ENCODE peak calls at places on chromosomes 5 and 9, in six cellular contexts. One of them, this sample, is unnamed. For H3K9me2, the result is how much of the 10 kb centered on the place peaks cover.

GRCh38 chr5:29905626-29906353 is 1287.7 kb upstream of the CDH6 start:
- DNase-seq in Karpas-422: no peak
- DNase-seq in GM23248: no peak
- DNase-seq in GM23338: no peak
- DNase-seq in SK-N-SH: no peak
- DNase-seq in hepatocyte: no peak
- DNase-seq in this sample: no peak

GRCh38 chr9:86713456-86713855 is 233.8 kb downstream of the GAS1 start:
- DNase-seq in Karpas-422: no peak
- DNase-seq in GM23248: peak
- DNase-seq in GM23338: no peak
- DNase-seq in SK-N-SH: no peak
- DNase-seq in hepatocyte: no peak
- DNase-seq in this sample: no peak

GRCh38 chr5:62475072-62475471 is 62.5 kb downstream of the IPO11 start:
- DNase-seq in Karpas-422: no peak
- DNase-seq in GM23248: peak
- DNase-seq in GM23338: no peak
- DNase-seq in SK-N-SH: no peak
- DNase-seq in hepatocyte: no peak
- DNase-seq in this sample: no peak

GRCh38 chr5:19853616-19854240 is 134.3 kb downstream of the CDH18 start:
- DNase-seq in Karpas-422: no peak
- DNase-seq in GM23248: peak
- DNase-seq in GM23338: no peak
- DNase-seq in SK-N-SH: no peak
- DNase-seq in hepatocyte: no peak
- DNase-seq in this sample: no peak

GRCh38 chr9:126001581-126002225 is 254.5 kb downstream of the PBX3 start:
- DNase-seq in Karpas-422: no peak
- DNase-seq in GM23248: no peak
- DNase-seq in GM23338: no peak
- DNase-seq in SK-N-SH: peak
- DNase-seq in hepatocyte: no peak
- DNase-seq in this sample: no peak

GRCh38 chr5:6458833-6459232 is 10.2 kb downstream of the UBE2QL1 start:
- DNase-seq in Karpas-422: no peak
- DNase-seq in GM23248: no peak
- DNase-seq in GM23338: no peak
- DNase-seq in SK-N-SH: no peak
- DNase-seq in hepatocyte: no peak
- DNase-seq in this sample: no peak

GRCh38 chr5:95081500-95082355 is 203.2 kb downstream of the MCTP1 start:
- DNase-seq in Karpas-422: no peak
- DNase-seq in GM23248: peak
- DNase-seq in GM23338: peak
- DNase-seq in SK-N-SH: no peak
- DNase-seq in hepatocyte: peak
- DNase-seq in this sample: no peak

GRCh38 chr9:93378276-93378675 is 73.2 kb upstream of the FAM120A start:
- DNase-seq in Karpas-422: no peak
- DNase-seq in GM23248: no peak
- DNase-seq in GM23338: no peak
- DNase-seq in SK-N-SH: no peak
- DNase-seq in hepatocyte: no peak
- DNase-seq in this sample: no peak

GRCh38 chr9:137017071-137017470 is 11.0 kb downstream of the ABCA2 start:
- DNase-seq in Karpas-422: no peak
- DNase-seq in GM23248: no peak
- DNase-seq in GM23338: no peak
- DNase-seq in SK-N-SH: no peak
- DNase-seq in hepatocyte: no peak
- DNase-seq in this sample: no peak

DNA sequence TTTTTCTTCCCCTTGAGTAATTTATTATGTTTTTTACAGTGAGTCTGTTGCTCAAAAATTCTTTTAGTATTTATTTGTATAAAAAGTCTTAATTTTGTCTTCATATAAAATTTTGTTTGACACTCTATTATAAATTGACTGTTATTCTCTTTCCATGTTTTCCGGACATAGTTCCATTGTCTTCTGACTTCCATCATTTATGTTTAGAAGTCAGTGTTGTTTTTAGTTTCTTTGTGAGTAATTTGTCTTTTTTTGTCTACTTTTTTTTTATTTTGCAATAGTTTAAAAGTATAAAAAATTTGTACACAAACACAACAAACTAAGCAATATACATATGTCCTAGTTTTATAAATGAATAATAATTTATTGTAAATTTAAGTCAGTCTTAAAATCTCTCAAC is 25.7 kb upstream of the SPDL1 start:
- DNase-seq in Karpas-422: no peak
- DNase-seq in GM23248: no peak
- DNase-seq in GM23338: no peak
- DNase-seq in SK-N-SH: no peak
- DNase-seq in hepatocyte: no peak
- DNase-seq in this sample: no peak
- H3K9me2 ChIP-seq in Karpas-422: under half
- H3K9me2 ChIP-seq in GM23248: under half
- H3K9me2 ChIP-seq in GM23338: under half
- H3K9me2 ChIP-seq in SK-N-SH: under half
- H3K9me2 ChIP-seq in hepatocyte: under half
- H3K9me2 ChIP-seq in this sample: under half

GRCh38 chr9:99183616-99184015 is 38.1 kb downstream of the ALG2 start:
- DNase-seq in Karpas-422: no peak
- DNase-seq in GM23248: no peak
- DNase-seq in GM23338: no peak
- DNase-seq in SK-N-SH: no peak
- DNase-seq in hepatocyte: no peak
- DNase-seq in this sample: no peak
- H3K9me2 ChIP-seq in Karpas-422: under half
- H3K9me2 ChIP-seq in GM23248: under half
- H3K9me2 ChIP-seq in GM23338: under half
- H3K9me2 ChIP-seq in SK-N-SH: under half
- H3K9me2 ChIP-seq in hepatocyte: under half
- H3K9me2 ChIP-seq in this sample: under half

GRCh38 chr5:174187481-174187880 is 142.0 kb downstream of the NSG2 start:
- DNase-seq in Karpas-422: no peak
- DNase-seq in GM23248: no peak
- DNase-seq in GM23338: no peak
- DNase-seq in SK-N-SH: no peak
- DNase-seq in hepatocyte: no peak
- DNase-seq in this sample: no peak

GRCh38 chr5:174187001-174187400 is 141.5 kb downstream of the NSG2 start:
- DNase-seq in Karpas-422: no peak
- DNase-seq in GM23248: no peak
- DNase-seq in GM23338: no peak
- DNase-seq in SK-N-SH: no peak
- DNase-seq in hepatocyte: no peak
- DNase-seq in this sample: no peak

GRCh38 chr5:174190073-174190675 is 144.7 kb downstream of the NSG2 start:
- DNase-seq in Karpas-422: no peak
- DNase-seq in GM23248: no peak
- DNase-seq in GM23338: peak
- DNase-seq in SK-N-SH: peak
- DNase-seq in hepatocyte: no peak
- DNase-seq in this sample: no peak

GRCh38 chr5:174189638-174190037 is 144.1 kb downstream of the NSG2 start:
- DNase-seq in Karpas-422: no peak
- DNase-seq in GM23248: no peak
- DNase-seq in GM23338: no peak
- DNase-seq in SK-N-SH: peak
- DNase-seq in hepatocyte: peak
- DNase-seq in this sample: no peak

GRCh38 chr5:174188300-174188699 is 142.8 kb downstream of the NSG2 start:
- DNase-seq in Karpas-422: no peak
- DNase-seq in GM23248: peak
- DNase-seq in GM23338: no peak
- DNase-seq in SK-N-SH: no peak
- DNase-seq in hepatocyte: no peak
- DNase-seq in this sample: no peak
- H3K9me2 ChIP-seq in Karpas-422: under half
- H3K9me2 ChIP-seq in GM23248: under half
- H3K9me2 ChIP-seq in GM23338: under half
- H3K9me2 ChIP-seq in SK-N-SH: under half
- H3K9me2 ChIP-seq in hepatocyte: under half
- H3K9me2 ChIP-seq in this sample: under half

DNA sequence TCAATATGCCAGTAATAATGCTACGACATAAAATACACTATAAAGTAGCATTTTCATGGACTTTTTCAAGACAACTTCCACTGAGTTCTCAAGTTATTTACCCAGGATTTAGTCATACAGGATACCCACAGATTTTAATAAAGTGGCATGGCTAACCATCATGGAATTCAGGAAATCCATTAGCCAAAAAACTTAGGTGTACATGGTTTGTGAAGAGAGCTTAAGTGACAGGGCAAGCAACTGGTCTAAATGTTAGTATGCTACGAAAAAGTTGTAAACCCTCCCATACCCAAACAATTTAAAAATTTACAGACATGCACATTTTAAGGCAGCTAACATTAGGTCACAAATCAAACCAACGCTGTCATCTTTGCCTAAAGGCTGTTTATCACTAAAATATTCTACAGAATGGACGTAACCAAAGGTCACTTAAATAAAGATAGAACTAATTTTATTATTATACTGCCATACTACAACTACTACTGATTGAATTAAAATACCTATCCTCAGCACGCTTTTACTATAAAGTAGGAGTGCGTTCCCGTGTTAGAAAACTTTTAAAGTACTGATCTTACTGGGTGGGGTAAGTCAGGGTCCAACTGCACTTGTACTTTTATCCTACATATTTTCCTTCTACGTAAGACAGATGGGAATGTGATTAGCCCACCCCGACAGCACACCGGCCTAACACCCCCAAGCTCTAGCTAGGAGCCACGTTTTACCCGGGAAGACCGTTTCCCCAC is 1.1 kb downstream of the UBTD2 start:
- DNase-seq in Karpas-422: no peak
- DNase-seq in GM23248: peak
- DNase-seq in GM23338: no peak
- DNase-seq in SK-N-SH: no peak
- DNase-seq in hepatocyte: no peak
- DNase-seq in this sample: peak
- H3K9me2 ChIP-seq in Karpas-422: under half
- H3K9me2 ChIP-seq in GM23248: under half
- H3K9me2 ChIP-seq in GM23338: under half
- H3K9me2 ChIP-seq in SK-N-SH: under half
- H3K9me2 ChIP-seq in hepatocyte: under half
- H3K9me2 ChIP-seq in this sample: under half

This sample was measured in OCI-LY7.